ENCODE peak calls at places on chromosomes 13 and 19, in five cellular contexts. T is colonic mucosa, J is neuronal stem cell, I is spleen, B is thoracic aorta. F is an unnamed sample. For H3K36me3 and H3K4me1, the result is how much of the 10 kb centered on the place peaks cover.

GRCh38 chr19:50199254-50199545 is 4.2 kb upstream of the MYH14 start:
- DNase-seq in T (no peak), B (no peak), I (no peak), J (no peak), F (peak)

GRCh38 chr13:107421028-107421427 is 794.3 kb downstream of the LIG4 start:
- DNase-seq in B (no peak), J (no peak), I (no peak), T (no peak), F (no peak)

GRCh38 chr19:6613711-6614110 is 22.8 kb upstream of the CD70 start:
- DNase-seq in B (no peak), J (no peak), T (no peak), I (no peak), F (no peak)

GRCh38 chr19:2798733-2799132 is 13.4 kb downstream of the THOP1 start:
- DNase-seq in T (no peak), B (no peak), J (no peak), I (no peak), F (no peak)

GRCh38 chr13:51444922-51445321 is 7.9 kb downstream of the INTS6 start:
- DNase-seq in J (no peak), B (no peak), T (no peak), I (no peak), F (no peak)

GRCh38 chr19:17951151-17952040 is 15.5 kb upstream of the KCNN1 start:
- DNase-seq in I (no peak), B (no peak), T (no peak), J (no peak), F (no peak)

GRCh38 chr13:93145199-93145598 is 81.4 kb upstream of the GPC6 start:
- DNase-seq in J (no peak), I (no peak), B (no peak), T (no peak), F (no peak)

GRCh38 chr19:33811246-33811645 is 14.6 kb downstream of the KCTD15 start:
- DNase-seq in T (no peak), J (no peak), B (no peak), I (peak), F (no peak)

GRCh38 chr19:29842471-29843179 is 30.8 kb downstream of the CCNE1 start:
- DNase-seq in J (no peak), I (no peak), T (no peak), B (no peak), F (no peak)

GRCh38 chr19:7326105-7326877 is 22.4 kb upstream of the ARHGEF18 start:
- DNase-seq in T (peak), B (no peak), I (no peak), J (no peak), F (no peak)

GRCh38 chr13:99522288-99522687 is 21.0 kb downstream of the TM9SF2 start:
- DNase-seq in I (no peak), J (no peak), B (no peak), T (no peak), F (no peak)

GRCh38 chr19:48511321-48511731 is 309 bp downstream of the LMTK3 start:
- DNase-seq in B (no peak), J (no peak), T (no peak), I (peak), F (peak)

GRCh38 chr13:51801631-51802099 is 2.3 kb downstream of the DHRS12 start:
- DNase-seq in J (peak), B (peak), T (peak), I (peak), F (peak)

GRCh38 chr13:52036037-52036436 is 11.5 kb downstream of the UTP14C start:
- DNase-seq in B (no peak), I (no peak), T (no peak), J (no peak), F (no peak)

GRCh38 chr19:3882041-3882384 is 1.5 kb downstream of the ATCAY start:
- DNase-seq in I (no peak), J (no peak), B (no peak), T (no peak), F (no peak)

GRCh38 chr13:25177012-25177411 is 4.9 kb upstream of the AMER2 start:
- DNase-seq in J (no peak), I (no peak), B (no peak), T (no peak), F (no peak)

GRCh38 chr13:29434217-29434940 is 161.1 kb downstream of the SLC7A1 start:
- DNase-seq in J (no peak), I (no peak), T (no peak), B (no peak), F (no peak)

GRCh38 chr13:31320946-31321345 is 121.2 kb downstream of the B3GLCT start:
- DNase-seq in I (no peak), J (no peak), T (no peak), B (no peak), F (no peak)
- H3K4me3 ChIP-seq in I (no peak), J (no peak), T (no peak), B (no peak), F (no peak)

GRCh38 chr13:20294497-20294896 is 62.4 kb upstream of the GJB6 start:
- DNase-seq in B (no peak), I (no peak), T (no peak), J (no peak), F (no peak)

GRCh38 chr13:20291037-20291436 is 58.9 kb upstream of the GJB6 start:
- DNase-seq in J (no peak), B (no peak), T (no peak), I (no peak), F (no peak)

GRCh38 chr13:20287976-20288375 is 55.9 kb upstream of the GJB6 start:
- DNase-seq in I (no peak), T (no peak), J (no peak), B (no peak), F (no peak)

GRCh38 chr13:20288561-20288960 is 56.4 kb upstream of the GJB6 start:
- DNase-seq in J (no peak), I (no peak), T (no peak), B (no peak), F (no peak)

DNA sequence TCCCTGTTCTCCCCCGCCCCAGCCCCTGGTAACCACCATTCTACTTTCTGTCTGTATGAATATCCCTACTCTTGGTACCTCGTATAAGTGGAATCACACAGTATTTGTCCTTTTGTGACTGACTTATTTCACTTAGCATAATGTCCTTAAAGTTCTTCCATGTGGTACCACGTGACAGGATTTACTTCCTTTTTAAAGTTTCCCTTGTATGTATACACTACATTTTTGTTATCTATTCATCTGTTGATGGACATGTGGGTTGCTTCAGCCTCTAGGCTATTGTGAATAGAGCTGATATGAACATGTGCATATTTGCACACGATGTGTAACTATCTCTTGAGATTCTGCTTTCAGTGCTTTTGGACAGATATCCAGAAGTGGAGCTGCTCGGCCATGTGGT is 59.6 kb upstream of the GJB6 start:
- DNase-seq in B (no peak), T (no peak), I (no peak), J (no peak), F (no peak)
- H3K36me3 ChIP-seq in B (under half), T (under half), I (under half), J (under half), F (under half)

DNA sequence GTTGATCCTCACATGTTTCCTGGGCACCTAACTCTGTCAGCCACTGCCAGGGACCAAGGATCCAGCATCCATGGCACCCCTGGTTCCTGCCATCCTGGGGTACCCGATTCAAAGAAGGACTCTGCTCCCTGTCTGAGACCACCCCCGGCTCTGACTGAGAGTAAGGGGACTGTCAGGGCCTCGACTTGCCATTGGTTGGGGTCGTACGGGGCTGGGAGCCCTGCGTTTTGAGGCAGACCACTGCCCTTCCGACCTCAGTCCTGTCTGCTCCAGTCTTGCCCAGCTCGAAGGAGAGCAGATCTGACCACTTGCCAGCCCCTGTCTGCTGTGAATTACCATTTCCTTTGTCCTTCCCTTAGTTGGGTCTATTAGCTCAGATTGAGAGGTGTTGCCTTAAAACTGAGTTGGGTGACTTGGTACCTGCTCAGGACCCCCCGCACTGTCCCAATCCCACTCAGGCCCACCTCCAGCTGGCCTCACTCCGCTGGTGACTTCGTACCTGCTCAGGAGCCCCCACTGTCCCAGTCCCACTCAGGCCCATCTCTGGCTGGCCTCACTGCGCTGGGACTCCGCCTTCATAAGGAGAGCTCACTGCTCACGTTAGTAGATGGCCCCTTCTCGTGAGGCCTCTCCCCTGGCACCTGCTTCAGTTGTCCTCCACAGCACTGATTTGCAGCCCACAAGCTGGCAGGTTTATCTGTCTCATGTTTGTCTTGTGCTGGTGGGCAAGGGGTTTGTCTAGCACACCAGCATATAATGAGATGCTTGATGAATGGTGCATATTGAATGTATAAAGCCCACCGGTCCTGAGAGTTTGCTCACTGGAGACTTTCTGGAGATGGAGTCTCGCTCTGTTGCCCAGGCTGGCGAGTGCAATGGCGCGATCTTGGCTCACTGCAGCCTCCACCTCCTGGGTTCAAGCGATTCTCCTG is 3.9 kb downstream of the RPL28 start:
- DNase-seq in T (no peak), J (no peak), B (no peak), I (no peak), F (no peak)
- H3K4me1 ChIP-seq in T (under half), J (under half), B (under half), I (under half), F (under half)

DNA sequence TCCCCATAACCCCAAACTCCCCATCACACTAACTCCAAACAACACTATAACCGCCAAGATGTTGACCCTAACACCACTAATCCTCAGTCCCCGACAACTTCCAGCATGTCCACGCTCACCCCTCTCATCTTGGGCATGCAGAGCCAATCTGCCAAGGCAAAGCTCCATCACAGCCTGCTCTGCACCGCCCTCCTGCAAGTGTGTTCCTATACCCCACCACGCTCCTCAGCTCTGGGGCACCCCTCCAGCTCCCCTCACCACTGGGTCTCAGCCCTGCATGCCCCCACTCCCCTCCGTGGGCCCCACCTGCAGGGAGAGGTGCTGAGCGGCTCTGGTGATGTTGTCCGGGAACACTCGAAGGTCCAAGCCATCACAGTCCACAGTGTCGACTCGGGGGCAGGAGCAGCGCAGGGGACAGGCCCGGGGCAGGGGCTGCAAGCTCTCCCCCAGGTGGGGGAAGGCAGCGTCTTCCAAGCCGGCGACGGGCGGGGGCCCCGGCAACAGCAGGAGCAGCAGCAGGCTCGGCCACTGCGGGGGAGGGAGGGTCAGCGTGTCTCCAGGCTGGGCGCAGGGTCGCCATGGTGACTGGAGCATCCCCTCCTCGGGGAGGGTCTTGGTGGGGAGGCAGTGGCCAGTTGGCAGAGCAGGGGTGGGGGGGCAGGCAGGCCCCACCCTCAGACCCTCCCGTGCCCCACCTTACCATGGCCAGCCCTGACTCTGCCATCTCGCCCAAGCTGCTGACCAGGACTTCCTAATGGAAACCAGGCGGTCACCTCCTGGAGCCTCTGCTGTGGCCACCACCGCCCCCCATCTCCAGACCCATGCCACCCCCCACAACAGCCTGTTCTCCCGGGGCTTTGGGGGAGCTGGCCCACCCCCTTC is 497 bp downstream of the PODNL1 start:
- DNase-seq in T (no peak), J (no peak), B (no peak), I (no peak), F (no peak)
- H3K4me3 ChIP-seq in T (no peak), J (peak), B (peak), I (no peak), F (no peak)

DNA sequence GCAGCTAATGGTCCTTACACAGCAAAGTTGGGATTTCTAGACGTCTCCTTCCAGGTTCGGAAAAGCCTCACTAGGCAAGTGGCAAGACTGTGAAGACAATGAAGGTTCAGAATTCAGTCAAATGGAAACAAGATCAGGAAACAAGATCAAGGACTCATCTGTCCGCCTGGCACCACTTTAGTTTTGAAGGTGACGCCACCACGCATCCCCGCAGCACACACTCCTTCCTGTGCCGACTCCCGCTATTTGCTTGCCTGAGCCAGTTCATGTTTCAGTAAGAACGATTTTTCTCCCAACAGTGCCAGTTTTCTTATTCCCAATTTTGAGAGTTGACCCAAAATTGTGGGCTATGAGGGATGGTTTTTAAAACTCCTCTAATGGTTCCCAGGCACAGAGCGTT is 41.4 kb downstream of the MPHOSPH8 start:
- DNase-seq in J (no peak), B (no peak), I (no peak), T (no peak), F (no peak)
- H3K36me3 ChIP-seq in J (under half), B (under half), I (half or more), T (under half), F (under half)

DNA sequence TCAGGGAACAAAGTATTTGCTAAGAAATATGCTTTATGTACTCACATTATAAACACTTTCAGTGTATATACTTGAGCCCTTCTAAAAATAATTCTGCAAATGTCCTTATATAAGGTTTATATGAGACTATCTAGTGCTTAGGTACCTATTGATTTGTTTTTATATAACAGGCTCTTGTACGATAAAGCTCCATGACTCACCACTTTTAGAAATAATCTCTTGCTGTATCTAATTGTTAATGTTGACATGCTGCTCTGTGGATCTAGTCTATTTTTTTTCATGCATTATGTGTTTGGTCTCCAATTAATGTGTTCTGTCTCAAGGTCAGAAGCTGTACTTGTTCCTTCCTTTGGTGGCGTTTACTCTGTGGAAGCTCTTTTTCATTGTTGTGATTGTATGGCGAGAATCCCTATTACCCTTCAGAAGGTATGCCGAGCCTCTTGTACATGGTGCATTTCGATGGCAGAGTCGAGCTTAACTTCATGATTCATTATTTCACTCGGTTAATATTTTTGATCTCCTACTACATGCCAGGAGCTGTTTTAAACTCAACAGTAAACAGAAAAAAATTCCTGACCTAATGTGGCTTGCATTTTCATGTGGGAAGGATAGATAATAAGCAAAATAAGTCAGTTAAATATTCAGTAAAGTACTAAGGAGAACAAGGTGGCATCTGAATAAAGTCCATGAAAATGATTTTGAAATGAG is 361.6 kb downstream of the COG6 start:
- DNase-seq in J (no peak), T (no peak), B (no peak), I (no peak), F (no peak)
- H3K4me1 ChIP-seq in J (under half), T (under half), B (under half), I (under half), F (under half)

F was measured in mucosa of descending colon.